ENCODE peak calls at places on chromosomes 5 and 9, in seven cellular contexts. P is hepatocyte, K is neuronal stem cell, E is PC-3, D is HCT116, S is neural progenitor cell, N is H1. C is an unnamed sample.

GRCh38 chr9:14750871-14751270 is 28.3 kb upstream of the CER1 start:
- DNase-seq in P (no peak), K (no peak), E (no peak), D (no peak), S (no peak), N (no peak), C (no peak)

GRCh38 chr5:139711067-139711851 is 63.1 kb downstream of the CXXC5 start:
- DNase-seq in P (peak; percentile 55), K (peak; percentile 73), E (peak; percentile 50), D (no peak), S (peak; percentile 86), N (no peak), C (peak; percentile 46)

GRCh38 chr9:136007906-136008692 is 46.9 kb upstream of the UBAC1 start:
- DNase-seq in P (peak; percentile 48), K (no peak), E (peak; percentile 82), D (peak; percentile 16), S (no peak), N (no peak), C (no peak)

GRCh38 chr5:175836741-175837729 is 34.3 kb upstream of the CPLX2 start:
- DNase-seq in P (no peak), K (no peak), E (no peak), D (no peak), S (no peak), N (no peak), C (no peak)

GRCh38 chr5:75055727-75056144 is 3.4 kb upstream of the GCNT4 start:
- DNase-seq in P (no peak), K (no peak), E (no peak), D (no peak), S (peak; percentile 41), N (peak; percentile 87), C (peak; percentile 31)

GRCh38 chr5:61625682-61626620 is 293.9 kb downstream of the ZSWIM6 start:
- DNase-seq in P (peak; percentile 73), K (peak; percentile 40), E (no peak), D (no peak), S (peak; percentile 74), N (peak; percentile 29), C (peak; percentile 73)

GRCh38 chr5:39076101-39076756 is 2.0 kb upstream of the RICTOR start:
- DNase-seq in P (no peak), K (no peak), E (no peak), D (no peak), S (no peak), N (no peak), C (no peak)

GRCh38 chr5:132485641-132486317 is 4.8 kb downstream of the IRF1 start:
- DNase-seq in P (no peak), K (no peak), E (no peak), D (no peak), S (no peak), N (no peak), C (no peak)

GRCh38 chr5:68304421-68305052 is 89.0 kb downstream of the PIK3R1 start:
- DNase-seq in P (peak; percentile 47), K (no peak), E (no peak), D (no peak), S (no peak), N (no peak), C (no peak)

GRCh38 chr5:119190470-119190869 is 119.6 kb downstream of the DMXL1 start:
- DNase-seq in P (no peak), K (no peak), E (no peak), D (no peak), S (no peak), N (no peak), C (no peak)

GRCh38 chr5:146130440-146131045 is 25.2 kb upstream of the PLAC8L1 start:
- DNase-seq in P (peak; percentile 47), K (peak; percentile 9), E (peak; percentile 56), D (no peak), S (peak; percentile 33), N (no peak), C (no peak)

GRCh38 chr5:97135868-97136267 is 6.5 kb downstream of the LIX1 start:
- DNase-seq in P (no peak), K (no peak), E (no peak), D (no peak), S (no peak), N (no peak), C (no peak)

GRCh38 chr5:72817076-72817476 is 615 bp downstream of the TNPO1 start:
- DNase-seq in P (peak; percentile 69), K (no peak), E (peak; percentile 35), D (peak; percentile 7), S (no peak), N (no peak), C (no peak)

GRCh38 chr5:14588145-14588544 is 6.6 kb downstream of the OTULINL start:
- DNase-seq in P (no peak), K (no peak), E (no peak), D (no peak), S (no peak), N (no peak), C (no peak)

GRCh38 chr5:132003170-132003744 is 8.2 kb downstream of the ACSL6 start:
- DNase-seq in P (no peak), K (peak; percentile 56), E (no peak), D (no peak), S (peak; percentile 76), N (no peak), C (no peak)

GRCh38 chr5:9401786-9402472 is 143.9 kb downstream of the SEMA5A start:
- DNase-seq in P (no peak), K (no peak), E (no peak), D (no peak), S (no peak), N (no peak), C (no peak)

GRCh38 chr5:111742595-111742994 is 14.4 kb downstream of the NREP start:
- DNase-seq in P (peak; percentile 33), K (no peak), E (peak; percentile 70), D (no peak), S (no peak), N (no peak), C (no peak)

GRCh38 chr5:172178301-172179031 is 9.6 kb downstream of the STK10 start:
- DNase-seq in P (no peak), K (no peak), E (no peak), D (no peak), S (peak; percentile 28), N (no peak), C (no peak)

GRCh38 chr5:98938459-98938858 is 9.7 kb upstream of the CHD1 start:
- DNase-seq in P (no peak), K (peak; percentile 48), E (peak; percentile 68), D (no peak), S (peak; percentile 44), N (no peak), C (no peak)

GRCh38 chr9:4490705-4491620 is 695 bp downstream of the SLC1A1 start:
- DNase-seq in P (peak; percentile 21), K (no peak), E (no peak), D (no peak), S (peak; percentile 29), N (no peak), C (no peak)

GRCh38 chr9:87108639-87109038 is 161.3 kb upstream of the GAS1 start:
- DNase-seq in P (no peak), K (no peak), E (no peak), D (no peak), S (no peak), N (no peak), C (no peak)

GRCh38 chr9:129517006-129517405 is 103.9 kb downstream of the C9orf50 start:
- DNase-seq in P (no peak), K (no peak), E (no peak), D (no peak), S (no peak), N (no peak), C (no peak)

GRCh38 chr9:98899399-98900056 is 44.2 kb upstream of the COL15A1 start:
- DNase-seq in P (peak; percentile 69), K (no peak), E (peak; percentile 68), D (no peak), S (no peak), N (no peak), C (no peak)

GRCh38 chr9:5838884-5839571 is 6.1 kb upstream of the ERMP1 start:
- DNase-seq in P (peak; percentile 84), K (no peak), E (peak; percentile 88), D (peak; percentile 77), S (no peak), N (no peak), C (peak; percentile 93)

GRCh38 chr9:116144038-116144437 is 9.6 kb upstream of the PAPPA start:
- DNase-seq in P (no peak), K (no peak), E (peak; percentile 82), D (no peak), S (no peak), N (no peak), C (no peak)

GRCh38 chr5:109689740-109690455 is at the start of gene MAN2A1:
- DNase-seq in P (peak; percentile 90), K (peak; percentile 73), E (peak; percentile 55), D (peak; percentile 22), S (peak; percentile 84), N (no peak), C (peak; percentile 74)

DNA sequence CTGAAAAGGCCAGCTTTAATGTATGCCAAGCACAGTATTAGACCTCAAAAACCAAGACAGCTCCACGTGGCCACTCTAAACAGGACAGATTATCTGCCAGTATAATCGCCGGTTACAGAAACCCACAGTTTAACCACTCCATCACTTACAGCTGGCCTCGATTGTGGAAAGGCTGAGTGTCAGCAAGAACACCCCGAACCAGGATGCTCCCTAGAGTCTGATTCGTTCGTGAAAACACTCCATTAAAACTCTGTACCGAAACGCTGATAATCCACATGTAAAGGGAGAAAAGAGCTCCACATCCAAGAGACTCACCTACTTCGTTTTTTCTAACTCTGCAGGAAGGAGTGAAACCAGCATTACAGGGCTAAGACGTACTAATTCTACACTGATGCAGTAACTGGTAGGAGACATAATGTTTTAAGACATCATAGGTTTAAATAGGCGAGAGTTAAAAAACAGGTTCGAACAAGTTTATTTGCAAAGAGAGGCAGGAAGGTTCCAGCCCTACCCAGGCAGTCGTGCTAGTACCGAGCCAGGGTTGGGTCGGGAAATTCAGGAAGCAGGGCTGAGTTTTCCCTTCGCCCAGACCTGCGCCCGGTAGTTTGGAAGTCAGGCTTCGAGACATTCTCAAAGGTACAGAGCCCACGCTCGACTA is 952 bp downstream of the SERINC5 start:
- DNase-seq in P (no peak), K (no peak), E (peak; percentile 10), D (no peak), S (no peak), N (no peak), C (no peak)
- H3K4me1 ChIP-seq in P (peaks cover 31% of the 10 kb centered on the region), K (peaks cover 24% of the 10 kb centered on the region), E (peaks cover 19% of the 10 kb centered on the region), D (peaks cover 13% of the 10 kb centered on the region), S (peaks cover 46% of the 10 kb centered on the region), N (peaks cover 31% of the 10 kb centered on the region), C (peaks cover 39% of the 10 kb centered on the region)

GRCh38 chr5:156526081-156527017 is 199.4 kb downstream of the SGCD start:
- DNase-seq in P (peak; percentile 16), K (no peak), E (no peak), D (no peak), S (no peak), N (no peak), C (no peak)
- H3K27me3 ChIP-seq in P (no peaks in the 10 kb centered on the region), K (no peaks in the 10 kb centered on the region), E (no peaks in the 10 kb centered on the region), D (no peaks in the 10 kb centered on the region), S (no peaks in the 10 kb centered on the region), N (no peaks in the 10 kb centered on the region), C (no peaks in the 10 kb centered on the region)

DNA sequence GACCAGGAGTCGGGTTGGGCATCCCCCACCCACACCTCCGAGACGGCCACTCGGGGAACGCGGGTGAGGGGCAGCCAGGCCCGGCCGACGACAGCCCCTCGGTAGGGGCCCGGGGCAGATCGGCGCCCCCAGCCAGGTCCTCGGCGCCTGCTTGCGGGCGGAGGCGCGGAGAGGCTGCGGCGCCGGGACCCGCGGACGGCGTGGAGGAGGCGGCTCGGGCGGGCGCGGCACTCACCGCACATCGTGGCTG is 235 bp downstream of the GFPT2 start:
- DNase-seq in P (no peak), K (no peak), E (no peak), D (no peak), S (no peak), N (no peak), C (no peak)
- H2AFZ ChIP-seq in P (peak overlapping the region; percentile 33), K (peak overlapping the region; percentile 92), E (peak overlapping the region; percentile 64), D (no peak overlapping the region), S (peak overlapping the region; percentile 89), N (no peak overlapping the region), C (peak overlapping the region; percentile 76)

GRCh38 chr5:56527174-56527573 is 288.2 kb upstream of the MAP3K1 start:
- DNase-seq in P (no peak), K (no peak), E (peak; percentile 79), D (no peak), S (no peak), N (no peak), C (peak; percentile 77)
- H3K4me1 ChIP-seq in P (peaks cover 17% of the 10 kb centered on the region), K (peaks cover 4% of the 10 kb centered on the region), E (peaks cover 31% of the 10 kb centered on the region), D (peaks cover 11% of the 10 kb centered on the region), S (no peaks in the 10 kb centered on the region), N (no peaks in the 10 kb centered on the region), C (peaks cover 63% of the 10 kb centered on the region)